ENCODE peak calls at places on chromosomes 5 and 9, in six cellular contexts. P is stimulated activated CD4-positive, alpha-beta T cell treated with anti-CD3 and anti-CD28 coated beads, TNF-alpha, amount 100 ng/mL, for 1 hour; U is foreskin fibroblast; S is SJSA1; R is activated T-helper 9 cell treated with anti-CD3 and anti-CD28 coated beads, Interleukin-2, amount 50 U/mL, for 16 hours; J is HuH-7. M is an unnamed sample.

GRCh38 chr9:122057211-122057610 is 35.9 kb downstream of the TTLL11 start:
- DNase-seq in U (no peak), R (no peak), S (no peak), J (no peak), P (no peak), M (no peak)

GRCh38 chr5:89337-90286 is 2.4 kb upstream of the PLEKHG4B start:
- DNase-seq in U (no peak), J (no peak), R (no peak), S (no peak), P (no peak), M (no peak)

GRCh38 chr5:76617675-76618074 is 5.5 kb downstream of the F2RL2 start:
- DNase-seq in J (no peak), P (no peak), U (peak), S (peak), R (no peak), M (peak)

GRCh38 chr5:135233477-135233876 is 165.6 kb downstream of the MACROH2A1 start:
- DNase-seq in J (no peak), U (no peak), R (no peak), P (no peak), S (no peak), M (no peak)

GRCh38 chr5:127416896-127417295 is 100.5 kb upstream of the PRRC1 start:
- DNase-seq in S (no peak), J (no peak), U (no peak), P (no peak), R (no peak), M (no peak)

GRCh38 chr5:91200692-91201091 is 182.4 kb downstream of the ARRDC3 start:
- DNase-seq in U (no peak), P (no peak), S (no peak), J (no peak), R (no peak), M (no peak)

GRCh38 chr9:91937031-91937430 is 13.0 kb downstream of the ROR2 start:
- DNase-seq in P (no peak), R (no peak), U (no peak), J (no peak), S (no peak), M (no peak)

GRCh38 chr5:873328-873727 is 19.3 kb downstream of the BRD9 start:
- DNase-seq in J (no peak), R (no peak), U (no peak), S (no peak), P (no peak), M (no peak)

GRCh38 chr5:147403659-147404640 is 105.9 kb downstream of the DPYSL3 start:
- DNase-seq in R (no peak), U (peak), P (no peak), J (no peak), S (peak), M (peak)

GRCh38 chr9:34664281-34665108 is 2.0 kb upstream of the CCL27 start:
- DNase-seq in P (peak), R (peak), S (peak), J (peak), U (peak), M (peak)

GRCh38 chr9:131297903-131298302 is 8.4 kb downstream of the PLPP7 start:
- DNase-seq in P (no peak), R (no peak), S (no peak), U (peak), J (no peak), M (no peak)

GRCh38 chr9:113012492-113012891 is 500 bp upstream of the ZNF883 start:
- DNase-seq in S (no peak), U (peak), R (no peak), P (no peak), J (no peak), M (no peak)

GRCh38 chr9:13205824-13206223 is 73.7 kb downstream of the MPDZ start:
- DNase-seq in S (no peak), P (no peak), U (no peak), J (no peak), R (no peak), M (no peak)

GRCh38 chr5:54844905-54845566 is 140.4 kb downstream of the ESM1 start:
- DNase-seq in J (no peak), S (peak), U (peak), R (no peak), P (no peak), M (peak)

GRCh38 chr5:8864053-8864452 is 681.8 kb downstream of the SEMA5A start:
- DNase-seq in U (peak), J (no peak), R (no peak), S (peak), P (no peak), M (peak)

GRCh38 chr5:13478831-13479465 is 465.5 kb downstream of the DNAH5 start:
- DNase-seq in J (peak), S (no peak), R (no peak), P (no peak), U (no peak), M (peak)

M was measured in HCEC 1CT.